ENCODE peak calls at places on chromosomes 12 and 14, in six cellular contexts. One of them, this sample, is unnamed.
A peak's percentile ranks its signal among the peaks of the same experiment; 100 is the strongest.

GRCh38 chr12:54300732-54301427 is at the start of gene NFE2:
- DNase-seq in frontal cortex: no peak
- DNase-seq in stimulated activated CD8-positive, alpha-beta memory T cell treated with anti-CD3 and anti-CD28 coated beads, Interleukin-4, amount 100 ng/mL, for 24 hours: no peak
- DNase-seq in sciatic nerve: peak; percentile 70
- DNase-seq in Peyer's patch: peak; percentile 69
- DNase-seq in fibroblast of mammary gland: peak; percentile 63
- DNase-seq in this sample: no peak

GRCh38 chr12:130220361-130220760 is 58.1 kb downstream of the FZD10 start:
- DNase-seq in sciatic nerve: no peak
- DNase-seq in frontal cortex: no peak
- DNase-seq in fibroblast of mammary gland: no peak
- DNase-seq in Peyer's patch: no peak
- DNase-seq in stimulated activated CD8-positive, alpha-beta memory T cell treated with anti-CD3 and anti-CD28 coated beads, Interleukin-4, amount 100 ng/mL, for 24 hours: no peak
- DNase-seq in this sample: no peak

GRCh38 chr14:81222694-81223093 is 1.9 kb upstream of the GTF2A1 start:
- DNase-seq in sciatic nerve: no peak
- DNase-seq in Peyer's patch: no peak
- DNase-seq in stimulated activated CD8-positive, alpha-beta memory T cell treated with anti-CD3 and anti-CD28 coated beads, Interleukin-4, amount 100 ng/mL, for 24 hours: no peak
- DNase-seq in fibroblast of mammary gland: no peak
- DNase-seq in frontal cortex: no peak
- DNase-seq in this sample: no peak

GRCh38 chr14:24196071-24197061 is 1.1 kb upstream of the TM9SF1 start:
- DNase-seq in fibroblast of mammary gland: peak; percentile 24
- DNase-seq in frontal cortex: no peak
- DNase-seq in stimulated activated CD8-positive, alpha-beta memory T cell treated with anti-CD3 and anti-CD28 coated beads, Interleukin-4, amount 100 ng/mL, for 24 hours: no peak
- DNase-seq in sciatic nerve: no peak
- DNase-seq in Peyer's patch: no peak
- DNase-seq in this sample: peak; percentile 71

GRCh38 chr12:95951515-95951914 is 8.4 kb downstream of the AMDHD1 start:
- DNase-seq in frontal cortex: no peak
- DNase-seq in stimulated activated CD8-positive, alpha-beta memory T cell treated with anti-CD3 and anti-CD28 coated beads, Interleukin-4, amount 100 ng/mL, for 24 hours: no peak
- DNase-seq in Peyer's patch: no peak
- DNase-seq in sciatic nerve: no peak
- DNase-seq in fibroblast of mammary gland: no peak
- DNase-seq in this sample: no peak

GRCh38 chr12:12870454-12870853 is 20.9 kb upstream of the GPRC5A start:
- DNase-seq in fibroblast of mammary gland: peak; percentile 97
- DNase-seq in Peyer's patch: no peak
- DNase-seq in frontal cortex: no peak
- DNase-seq in stimulated activated CD8-positive, alpha-beta memory T cell treated with anti-CD3 and anti-CD28 coated beads, Interleukin-4, amount 100 ng/mL, for 24 hours: no peak
- DNase-seq in sciatic nerve: no peak
- DNase-seq in this sample: no peak

GRCh38 chr12:125889742-125890141 is 824.5 kb downstream of the AACS start:
- DNase-seq in sciatic nerve: no peak
- DNase-seq in stimulated activated CD8-positive, alpha-beta memory T cell treated with anti-CD3 and anti-CD28 coated beads, Interleukin-4, amount 100 ng/mL, for 24 hours: no peak
- DNase-seq in Peyer's patch: no peak
- DNase-seq in fibroblast of mammary gland: no peak
- DNase-seq in frontal cortex: no peak
- DNase-seq in this sample: no peak

GRCh38 chr12:57315681-57316080 is 64.7 kb upstream of the STAC3 start:
- DNase-seq in fibroblast of mammary gland: no peak
- DNase-seq in sciatic nerve: no peak
- DNase-seq in frontal cortex: no peak
- DNase-seq in stimulated activated CD8-positive, alpha-beta memory T cell treated with anti-CD3 and anti-CD28 coated beads, Interleukin-4, amount 100 ng/mL, for 24 hours: no peak
- DNase-seq in Peyer's patch: no peak
- DNase-seq in this sample: no peak

GRCh38 chr12:98646165-98646764 is 1.2 kb downstream of the APAF1 start:
- DNase-seq in fibroblast of mammary gland: peak; percentile 39
- DNase-seq in sciatic nerve: no peak
- DNase-seq in Peyer's patch: no peak
- DNase-seq in stimulated activated CD8-positive, alpha-beta memory T cell treated with anti-CD3 and anti-CD28 coated beads, Interleukin-4, amount 100 ng/mL, for 24 hours: no peak
- DNase-seq in frontal cortex: no peak
- DNase-seq in this sample: peak; percentile 27

GRCh38 chr12:27982380-27982779 is 9.8 kb upstream of the PTHLH start:
- DNase-seq in sciatic nerve: no peak
- DNase-seq in fibroblast of mammary gland: no peak
- DNase-seq in Peyer's patch: no peak
- DNase-seq in frontal cortex: no peak
- DNase-seq in stimulated activated CD8-positive, alpha-beta memory T cell treated with anti-CD3 and anti-CD28 coated beads, Interleukin-4, amount 100 ng/mL, for 24 hours: no peak
- DNase-seq in this sample: no peak

GRCh38 chr14:51004801-51005526 is 60.7 kb upstream of the PYGL start:
- DNase-seq in Peyer's patch: no peak
- DNase-seq in stimulated activated CD8-positive, alpha-beta memory T cell treated with anti-CD3 and anti-CD28 coated beads, Interleukin-4, amount 100 ng/mL, for 24 hours: no peak
- DNase-seq in fibroblast of mammary gland: peak; percentile 80
- DNase-seq in frontal cortex: no peak
- DNase-seq in sciatic nerve: no peak
- DNase-seq in this sample: no peak

GRCh38 chr12:111304642-111305071 is 64.2 kb downstream of the PHETA1 start:
- DNase-seq in frontal cortex: no peak
- DNase-seq in stimulated activated CD8-positive, alpha-beta memory T cell treated with anti-CD3 and anti-CD28 coated beads, Interleukin-4, amount 100 ng/mL, for 24 hours: no peak
- DNase-seq in Peyer's patch: no peak
- DNase-seq in sciatic nerve: no peak
- DNase-seq in fibroblast of mammary gland: peak; percentile 19
- DNase-seq in this sample: peak; percentile 57

GRCh38 chr12:123543541-123543940 is 10.0 kb upstream of the RILPL1 start:
- DNase-seq in Peyer's patch: no peak
- DNase-seq in stimulated activated CD8-positive, alpha-beta memory T cell treated with anti-CD3 and anti-CD28 coated beads, Interleukin-4, amount 100 ng/mL, for 24 hours: no peak
- DNase-seq in sciatic nerve: no peak
- DNase-seq in frontal cortex: no peak
- DNase-seq in fibroblast of mammary gland: no peak
- DNase-seq in this sample: no peak

GRCh38 chr14:74852922-74853530 is 22.9 kb downstream of the PROX2 start:
- DNase-seq in fibroblast of mammary gland: peak; percentile 89
- DNase-seq in Peyer's patch: peak; percentile 61
- DNase-seq in stimulated activated CD8-positive, alpha-beta memory T cell treated with anti-CD3 and anti-CD28 coated beads, Interleukin-4, amount 100 ng/mL, for 24 hours: no peak
- DNase-seq in frontal cortex: no peak
- DNase-seq in sciatic nerve: no peak
- DNase-seq in this sample: no peak

GRCh38 chr12:100268835-100269564 is 2.0 kb downstream of the SCYL2 start:
- DNase-seq in fibroblast of mammary gland: peak; percentile 19
- DNase-seq in stimulated activated CD8-positive, alpha-beta memory T cell treated with anti-CD3 and anti-CD28 coated beads, Interleukin-4, amount 100 ng/mL, for 24 hours: no peak
- DNase-seq in sciatic nerve: no peak
- DNase-seq in frontal cortex: no peak
- DNase-seq in Peyer's patch: no peak
- DNase-seq in this sample: no peak

GRCh38 chr12:2739832-2740641 is 54.7 kb upstream of the FKBP4 start:
- DNase-seq in stimulated activated CD8-positive, alpha-beta memory T cell treated with anti-CD3 and anti-CD28 coated beads, Interleukin-4, amount 100 ng/mL, for 24 hours: no peak
- DNase-seq in frontal cortex: no peak
- DNase-seq in fibroblast of mammary gland: peak; percentile 60
- DNase-seq in Peyer's patch: no peak
- DNase-seq in sciatic nerve: no peak
- DNase-seq in this sample: peak; percentile 7